ENCODE peak calls at places on chromosomes 3 and 15, in six cellular contexts. K is ELR; Y is WTC11; U is stimulated activated CD4-positive, alpha-beta T cell treated with anti-CD3 and anti-CD28 coated beads, Interleukin-4, amount 100 ng/mL, for 4 hours; D is NCI-H460; F is endothelial cell. M is an unnamed sample.

GRCh38 chr15:67254238-67255175 is at the start of the genes AAGAB and IQCH:
- DNase-seq in F (peak), Y (peak), K (peak), U (peak), D (peak), M (peak)

GRCh38 chr3:152667267-152667666 is 167.7 kb upstream of the P2RY1 start:
- DNase-seq in U (no peak), Y (no peak), D (no peak), K (no peak), F (no peak), M (no peak)

GRCh38 chr15:48176097-48176496 is 2.0 kb downstream of the MYEF2 start:
- DNase-seq in K (peak), U (no peak), Y (no peak), F (no peak), D (no peak), M (no peak)

GRCh38 chr15:99741835-99742234 is 8.6 kb upstream of the LYSMD4 start:
- DNase-seq in Y (no peak), U (no peak), K (no peak), F (no peak), D (no peak), M (no peak)

GRCh38 chr3:188279696-188280398 is 125.9 kb downstream of the LPP start:
- DNase-seq in F (no peak), U (no peak), D (no peak), Y (no peak), K (no peak), M (no peak)

GRCh38 chr3:40057077-40057476 is 247.7 kb downstream of the MYRIP start:
- DNase-seq in U (no peak), K (no peak), Y (no peak), F (no peak), D (no peak), M (no peak)

GRCh38 chr3:157785071-157785826 is 282.0 kb upstream of the VEPH1 start:
- DNase-seq in D (peak), Y (no peak), K (peak), U (no peak), F (no peak), M (no peak)

GRCh38 chr3:124802702-124803101 is 72.5 kb downstream of the UMPS start:
- DNase-seq in D (no peak), Y (no peak), K (no peak), F (no peak), U (no peak), M (no peak)

GRCh38 chr3:115961390-115961789 is 338.1 kb downstream of the GAP43 start:
- DNase-seq in U (no peak), F (no peak), K (peak), Y (no peak), D (no peak), M (no peak)

GRCh38 chr3:62057339-62058047 is 315.9 kb downstream of the FEZF2 start:
- DNase-seq in K (no peak), U (no peak), D (no peak), Y (no peak), F (no peak), M (no peak)

GRCh38 chr15:57537072-57537471 is 54.6 kb upstream of the MYZAP start:
- DNase-seq in Y (no peak), D (no peak), K (peak), F (no peak), U (no peak), M (no peak)

GRCh38 chr3:20073683-20074082 is 33.4 kb downstream of the KAT2B start:
- DNase-seq in K (no peak), Y (no peak), D (no peak), U (no peak), F (no peak), M (no peak)

GRCh38 chr3:111210866-111211564 is 139.4 kb downstream of the NECTIN3 start:
- DNase-seq in F (no peak), K (no peak), Y (no peak), U (no peak), D (no peak), M (no peak)

GRCh38 chr15:101244039-101244781 is 7.6 kb downstream of the CHSY1 start:
- DNase-seq in F (no peak), D (no peak), U (no peak), K (no peak), Y (no peak), M (no peak)

GRCh38 chr3:50885491-50885890 is 210.8 kb downstream of the DOCK3 start:
- DNase-seq in K (peak), F (no peak), Y (peak), U (no peak), D (no peak), M (no peak)

GRCh38 chr15:75590239-75590638 is 11.1 kb upstream of the PTPN9 start:
- DNase-seq in K (no peak), D (no peak), U (no peak), Y (no peak), F (no peak), M (no peak)

GRCh38 chr3:153626158-153626557 is 464.1 kb downstream of the RAP2B start:
- DNase-seq in U (no peak), F (no peak), Y (no peak), K (no peak), D (no peak), M (no peak)

GRCh38 chr3:37229740-37230139 is 55.4 kb upstream of the LRRFIP2 start:
- DNase-seq in U (no peak), D (no peak), K (no peak), F (no peak), Y (no peak), M (no peak)

GRCh38 chr15:29925227-29926082 is 103.2 kb upstream of the TJP1 start:
- DNase-seq in Y (peak), F (peak), K (peak), U (peak), D (peak), M (no peak)

GRCh38 chr3:120659285-120659684 is 22.8 kb downstream of the HGD start:
- DNase-seq in Y (no peak), U (no peak), D (no peak), F (no peak), K (no peak), M (no peak)

M was measured in activated CD4-positive, CD25-positive, alpha-beta regulatory T cell treated with anti-CD3 and anti-CD28 coated beads, Interleukin-2, amount 50 U/mL, for 72 hours.